ENCODE peak calls at places on chromosomes 3 and 15, in four cellular contexts. R is mesendoderm, S is mesenchymal stem cell, Z is neuronal stem cell. X is an unnamed sample.

GRCh38 chr3:71177375-71177774 is 406.2 kb downstream of the FOXP1 start:
- DNase-seq in R (no peak), Z (no peak), S (no peak), X (no peak)

GRCh38 chr15:75775296-75776074 is 62.8 kb upstream of the CSPG4 start:
- DNase-seq in S (peak; percentile 12), Z (no peak), R (peak; percentile 91), X (no peak)

GRCh38 chr3:184598220-184598927 is 36.8 kb downstream of the EPHB3 start:
- DNase-seq in R (no peak), S (no peak), Z (no peak), X (no peak)

GRCh38 chr3:175951047-175951694 is 1092.0 kb downstream of the NAALADL2 start:
- DNase-seq in R (peak; percentile 5), S (peak; percentile 55), Z (no peak), X (peak; percentile 65)

GRCh38 chr15:50940506-50940905 is 32.0 kb downstream of the AP4E1 start:
- DNase-seq in S (peak; percentile 31), R (no peak), Z (no peak), X (peak; percentile 41)

GRCh38 chr3:17213102-17213501 is 328.3 kb downstream of the PLCL2 start:
- DNase-seq in R (no peak), Z (no peak), S (peak; percentile 22), X (peak; percentile 65)

GRCh38 chr3:105274958-105275357 is 91.8 kb upstream of the ALCAM start:
- DNase-seq in Z (no peak), S (peak; percentile 1), R (no peak), X (peak; percentile 49)

GRCh38 chr3:60101628-60102027 is 1051.8 kb upstream of the CFAP20DC start:
- DNase-seq in S (no peak), Z (no peak), R (no peak), X (no peak)

GRCh38 chr3:11770105-11770476 is 76.6 kb downstream of the TAMM41 start:
- DNase-seq in Z (no peak), S (no peak), R (no peak), X (no peak)

GRCh38 chr15:81225161-81225671 is 28.5 kb downstream of the IL16 start:
- DNase-seq in S (no peak), Z (no peak), R (no peak), X (no peak)

GRCh38 chr15:93019091-93019490 is 69.9 kb downstream of the RGMA start:
- DNase-seq in R (no peak), Z (no peak), S (no peak), X (no peak)

GRCh38 chr3:193768069-193768391 is 175.0 kb downstream of the OPA1 start:
- DNase-seq in R (no peak), S (peak; percentile 20), Z (no peak), X (peak; percentile 62)

GRCh38 chr15:59689626-59690236 is 611 bp upstream of the BNIP2 start:
- DNase-seq in S (peak; percentile 80), Z (peak; percentile 33), R (peak; percentile 76), X (peak; percentile 47)

GRCh38 chr15:85581495-85581894 is 201.1 kb downstream of the AKAP13 start:
- DNase-seq in S (no peak), Z (no peak), R (no peak), X (no peak)

GRCh38 chr3:143478124-143478693 is 358.6 kb downstream of the CHST2 start:
- DNase-seq in Z (no peak), R (peak; percentile 27), S (no peak), X (no peak)

GRCh38 chr15:59306520-59307163 is 66.0 kb downstream of the MYO1E start:
- DNase-seq in S (no peak), Z (no peak), R (no peak), X (peak; percentile 58)

GRCh38 chr15:79101866-79102581 is 11.4 kb upstream of the RASGRF1 start:
- DNase-seq in Z (no peak), S (no peak), R (no peak), X (peak; percentile 7)

GRCh38 chr3:44992555-44993470 is 16.8 kb downstream of the EXOSC7 start:
- DNase-seq in S (peak; percentile 47), Z (no peak), R (peak; percentile 56), X (no peak)

GRCh38 chr15:49436786-49437185 is 13.7 kb downstream of the FGF7 start:
- DNase-seq in S (no peak), R (no peak), Z (no peak), X (peak; percentile 48)

GRCh38 chr15:71687902-71688508 is 122.3 kb upstream of the NR2E3 start:
- DNase-seq in R (no peak), Z (no peak), S (no peak), X (peak; percentile 77)

GRCh38 chr3:47259114-47259513 is 23.5 kb downstream of the KIF9 start:
- DNase-seq in Z (no peak), S (no peak), R (no peak), X (no peak)

GRCh38 chr3:4417449-4417848 is 49.6 kb downstream of the SUMF1 start:
- DNase-seq in Z (no peak), S (no peak), R (no peak), X (peak; percentile 65)

GRCh38 chr15:88615303-88616107 is 5.6 kb upstream of the AEN start:
- DNase-seq in Z (no peak), R (no peak), S (no peak), X (no peak)

GRCh38 chr3:27614592-27614991 is 107.5 kb downstream of the EOMES start:
- DNase-seq in S (no peak), R (no peak), Z (no peak), X (no peak)

GRCh38 chr3:185658504-185658912 is 72.4 kb downstream of the SENP2 start:
- DNase-seq in S (peak; percentile 96), R (peak; percentile 53), Z (no peak), X (peak; percentile 99)

GRCh38 chr3:89851974-89852621 is 744.7 kb downstream of the EPHA3 start:
- DNase-seq in S (peak; percentile 60), Z (peak; percentile 67), R (peak; percentile 90), X (peak; percentile 14)

GRCh38 chr3:163362154-163362553 is 1716.1 kb downstream of the SI start:
- DNase-seq in S (no peak), R (no peak), Z (no peak), X (no peak)

GRCh38 chr3:82474711-82475110 is 713.3 kb upstream of the GBE1 start:
- DNase-seq in S (no peak), R (no peak), Z (no peak), X (no peak)

GRCh38 chr15:31347067-31347975 is 20.7 kb downstream of the KLF13 start:
- DNase-seq in Z (no peak), S (no peak), R (no peak), X (no peak)

GRCh38 chr3:140242818-140243276 is 307.9 kb downstream of the CLSTN2 start:
- DNase-seq in Z (no peak), R (no peak), S (no peak), X (no peak)

GRCh38 chr3:72306800-72307341 is 521.9 kb upstream of the PROK2 start:
- DNase-seq in Z (no peak), S (peak; percentile 19), R (peak; percentile 85), X (peak; percentile 33)

DNA sequence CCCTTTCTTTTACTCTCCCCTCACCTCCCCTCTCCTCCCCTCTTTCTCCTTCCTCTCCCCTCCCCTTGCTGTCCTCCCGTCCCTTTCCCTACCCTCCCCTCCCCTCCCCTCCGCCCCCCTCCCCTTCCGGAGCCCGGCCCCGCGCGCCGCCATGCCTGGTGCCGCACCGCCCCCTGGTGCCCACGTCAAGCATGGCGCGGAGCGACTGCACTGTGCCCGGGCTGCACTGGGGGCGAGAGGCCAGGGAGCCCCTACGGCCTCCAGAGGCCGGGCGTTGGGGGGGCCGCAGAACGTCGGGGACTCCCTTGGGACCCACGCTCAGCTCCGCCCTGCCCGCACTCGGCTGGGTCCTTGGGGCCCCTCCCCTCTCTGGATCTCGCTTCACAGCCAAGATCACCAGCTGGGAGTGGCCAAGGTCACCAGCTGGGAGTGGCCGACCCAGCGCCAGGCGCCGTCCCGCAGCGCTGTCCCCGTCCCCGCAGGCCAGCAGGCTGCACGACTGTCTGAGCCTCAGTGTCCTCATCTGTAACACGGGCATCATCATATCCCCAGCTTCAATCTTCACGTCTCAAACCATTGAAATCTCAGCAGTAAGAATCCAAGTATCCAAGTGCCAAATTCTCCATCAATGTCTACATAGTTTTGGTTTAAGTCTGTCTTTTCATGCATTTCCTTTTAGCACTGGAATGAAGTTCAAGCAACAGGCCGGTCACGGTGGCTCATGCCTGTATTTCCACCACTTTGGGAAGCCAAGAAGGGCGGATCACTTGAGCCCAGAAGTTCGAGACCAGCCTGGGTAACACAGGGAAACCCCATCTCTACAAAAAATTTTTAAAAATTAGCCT is 42.5 kb downstream of the TPRA1 start:
- DNase-seq in Z (peak; percentile 69), R (peak; percentile 86), S (peak; percentile 67), X (peak; percentile 19)
- H2BK15ac ChIP-seq in Z (no peak overlapping the region), R (no peak overlapping the region), S (peak overlapping the region; percentile 94), X (no peak overlapping the region)

GRCh38 chr15:70398694-70399093 is 301.0 kb upstream of the TLE3 start:
- DNase-seq in R (no peak), Z (no peak), S (no peak), X (no peak)
- H2BK15ac ChIP-seq in R (no peak overlapping the region), Z (no peak overlapping the region), S (no peak overlapping the region), X (no peak overlapping the region)

GRCh38 chr15:74200394-74200793 is 2.2 kb downstream of the STRA6 start:
- DNase-seq in Z (no peak), R (no peak), S (peak; percentile 91), X (peak; percentile 76)

GRCh38 chr15:74203914-74204431 is 1.4 kb upstream of the STRA6 start:
- DNase-seq in S (peak; percentile 77), R (peak; percentile 88), Z (no peak), X (peak; percentile 80)

GRCh38 chr15:74200871-74201419 is 1.6 kb downstream of the STRA6 start:
- DNase-seq in R (peak; percentile 41), S (peak; percentile 74), Z (no peak), X (peak; percentile 52)

GRCh38 chr15:74201656-74202420 is 749 bp downstream of the STRA6 start:
- DNase-seq in S (peak; percentile 41), R (no peak), Z (no peak), X (no peak)

GRCh38 chr15:74202461-74203401 is at the start of gene STRA6:
- DNase-seq in R (peak; percentile 97), S (peak; percentile 94), Z (peak; percentile 42), X (no peak)
- H2BK15ac ChIP-seq in R (no peak within 1 kb of the TSS), S (peak within 1 kb of the TSS; percentile 99), Z (peak within 1 kb of the TSS; percentile 97), X (peak within 1 kb of the TSS; percentile 61)

DNA sequence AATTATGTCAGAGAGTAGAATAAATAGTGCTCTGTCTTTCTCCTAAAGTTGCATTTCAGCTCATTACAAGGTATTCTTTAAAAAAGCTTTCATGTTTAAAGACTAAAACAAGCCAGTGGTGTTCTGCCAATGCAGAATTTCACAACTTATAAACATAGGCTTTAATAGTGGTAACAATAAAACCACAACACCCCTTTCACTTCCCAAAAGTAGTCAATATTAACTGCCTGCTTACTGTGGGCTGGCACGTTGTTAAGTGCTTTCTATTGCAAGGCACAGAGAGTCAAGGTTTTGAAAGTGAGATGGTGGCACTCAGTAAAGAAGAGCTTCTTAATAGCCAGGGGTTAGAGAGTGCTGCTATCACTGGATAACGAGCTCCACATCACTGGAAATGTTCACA is 8.4 kb upstream of the RTP1 start:
- DNase-seq in R (no peak), S (peak; percentile 18), Z (no peak), X (peak; percentile 49)
- H2BK15ac ChIP-seq in R (no peak overlapping the region), S (no peak overlapping the region), Z (no peak overlapping the region), X (peak overlapping the region; percentile 66)